ENCODE peak calls at places on chromosome X, in nine cellular contexts. U is transverse colon, T is K562, O is stomach, Z is prostate gland, V is sigmoid colon, G is HCT116, J is Panc1, R is esophagus muscularis mucosa. H is an unnamed sample. For H3K4me1, the result is how much of the 10 kb centered on the place peaks cover.

GRCh38 chrX:72269671-72270251 is 7.3 kb downstream of the RPS4X start:
- DNase-seq in U (no peak), T (peak), O (no peak), Z (no peak), V (no peak), G (no peak), J (no peak), R (no peak), H (no peak)

GRCh38 chrX:9745417-9746115 is 20.1 kb downstream of the GPR143 start:
- DNase-seq in U (no peak), T (peak), O (no peak), Z (no peak), V (no peak), G (no peak), J (no peak), R (no peak), H (no peak)

GRCh38 chrX:93875621-93876282 is 201.7 kb downstream of the FAM133A start:
- DNase-seq in U (no peak), T (no peak), O (peak), Z (no peak), V (no peak), G (no peak), J (no peak), R (no peak), H (no peak)

GRCh38 chrX:9311411-9312160 is 153.3 kb upstream of the TBL1X start:
- DNase-seq in U (no peak), T (no peak), O (no peak), Z (no peak), V (no peak), G (no peak), J (no peak), R (no peak), H (no peak)

GRCh38 chrX:46209037-46209436 is 336.2 kb downstream of the ZNF674 start:
- DNase-seq in U (no peak), T (no peak), O (no peak), Z (no peak), V (no peak), G (no peak), J (no peak), R (no peak), H (no peak)

GRCh38 chrX:69305333-69306062 is 140.2 kb upstream of the PJA1 start:
- DNase-seq in U (no peak), T (no peak), O (no peak), Z (no peak), V (no peak), G (no peak), J (no peak), R (no peak), H (no peak)

GRCh38 chrX:42943051-42943450 is 165.1 kb upstream of the PPP1R2C start:
- DNase-seq in U (no peak), T (no peak), O (no peak), Z (no peak), V (no peak), G (no peak), J (no peak), R (no peak), H (no peak)

GRCh38 chrX:130539721-130540321 is 138.0 kb downstream of the RBMX2 start:
- DNase-seq in U (peak), T (peak), O (peak), Z (peak), V (no peak), G (peak), J (peak), R (no peak), H (no peak)

GRCh38 chrX:21932277-21932996 is 8.1 kb upstream of the SMS start:
- DNase-seq in U (no peak), T (no peak), O (no peak), Z (no peak), V (no peak), G (no peak), J (peak), R (no peak), H (no peak)

GRCh38 chrX:148865237-148865636 is 364.8 kb downstream of the AFF2 start:
- DNase-seq in U (no peak), T (no peak), O (no peak), Z (no peak), V (no peak), G (no peak), J (no peak), R (no peak), H (no peak)

GRCh38 chrX:14351889-14352288 is 177.4 kb upstream of the GLRA2 start:
- DNase-seq in U (no peak), T (no peak), O (no peak), Z (no peak), V (no peak), G (no peak), J (no peak), R (no peak), H (no peak)

GRCh38 chrX:17214962-17215361 is 160.0 kb upstream of the NHS start:
- DNase-seq in U (no peak), T (no peak), O (no peak), Z (no peak), V (no peak), G (no peak), J (no peak), R (no peak), H (no peak)

GRCh38 chrX:148784137-148784536 is 283.7 kb downstream of the AFF2 start:
- DNase-seq in U (no peak), T (no peak), O (no peak), Z (no peak), V (no peak), G (no peak), J (no peak), R (no peak), H (no peak)

GRCh38 chrX:40581333-40581910 is 652 bp downstream of the ATP6AP2 start:
- DNase-seq in U (no peak), T (no peak), O (no peak), Z (no peak), V (no peak), G (no peak), J (no peak), R (no peak), H (no peak)

GRCh38 chrX:65587616-65588526 is 53.3 kb upstream of the LAS1L start:
- DNase-seq in U (peak), T (peak), O (peak), Z (peak), V (peak), G (no peak), J (no peak), R (peak), H (peak)

GRCh38 chrX:140983730-140984129 is 18.7 kb upstream of the SPANXB1 start:
- DNase-seq in U (no peak), T (no peak), O (no peak), Z (no peak), V (no peak), G (no peak), J (peak), R (no peak), H (no peak)

GRCh38 chrX:130166503-130166777 is 799 bp upstream of the AIFM1 start:
- DNase-seq in U (no peak), T (no peak), O (no peak), Z (no peak), V (no peak), G (no peak), J (no peak), R (no peak), H (no peak)

GRCh38 chrX:72123471-72124185 is 8.1 kb downstream of the RTL5 start:
- DNase-seq in U (no peak), T (no peak), O (no peak), Z (no peak), V (peak), G (no peak), J (no peak), R (no peak), H (peak)

GRCh38 chrX:103254171-103254824 is 657 bp downstream of the TCEAL8 start:
- DNase-seq in U (peak), T (peak), O (peak), Z (peak), V (peak), G (peak), J (no peak), R (no peak), H (no peak)

GRCh38 chrX:1581132-1581531 is 10.3 kb upstream of the AKAP17A start:
- DNase-seq in U (peak), T (peak), O (peak), Z (no peak), V (no peak), G (no peak), J (peak), R (peak), H (no peak)

GRCh38 chrX:112470551-112470950 is 209.2 kb downstream of the LHFPL1 start:
- DNase-seq in U (no peak), T (no peak), O (no peak), Z (no peak), V (no peak), G (no peak), J (no peak), R (no peak), H (no peak)

GRCh38 chrX:136227074-136227473 is 24.1 kb downstream of the MAP7D3 start:
- DNase-seq in U (no peak), T (no peak), O (no peak), Z (no peak), V (no peak), G (no peak), J (no peak), R (no peak), H (no peak)

GRCh38 chrX:116873678-116874077 is 410.9 kb upstream of the CT83 start:
- DNase-seq in U (no peak), T (no peak), O (no peak), Z (no peak), V (no peak), G (no peak), J (no peak), R (no peak), H (no peak)

GRCh38 chrX:25015486-25016360 is at the start of gene ARX:
- DNase-seq in U (peak), T (peak), O (no peak), Z (no peak), V (no peak), G (peak), J (no peak), R (no peak), H (no peak)

GRCh38 chrX:25018682-25019081 is 2.9 kb upstream of the ARX start:
- DNase-seq in U (no peak), T (no peak), O (no peak), Z (no peak), V (no peak), G (no peak), J (no peak), R (no peak), H (no peak)

GRCh38 chrX:25017667-25018247 is 2.0 kb upstream of the ARX start:
- DNase-seq in U (no peak), T (no peak), O (no peak), Z (no peak), V (no peak), G (no peak), J (no peak), R (no peak), H (no peak)

GRCh38 chrX:25016361-25016671 is 551 bp upstream of the ARX start:
- DNase-seq in U (no peak), T (no peak), O (no peak), Z (no peak), V (no peak), G (no peak), J (no peak), R (no peak), H (no peak)

DNA sequence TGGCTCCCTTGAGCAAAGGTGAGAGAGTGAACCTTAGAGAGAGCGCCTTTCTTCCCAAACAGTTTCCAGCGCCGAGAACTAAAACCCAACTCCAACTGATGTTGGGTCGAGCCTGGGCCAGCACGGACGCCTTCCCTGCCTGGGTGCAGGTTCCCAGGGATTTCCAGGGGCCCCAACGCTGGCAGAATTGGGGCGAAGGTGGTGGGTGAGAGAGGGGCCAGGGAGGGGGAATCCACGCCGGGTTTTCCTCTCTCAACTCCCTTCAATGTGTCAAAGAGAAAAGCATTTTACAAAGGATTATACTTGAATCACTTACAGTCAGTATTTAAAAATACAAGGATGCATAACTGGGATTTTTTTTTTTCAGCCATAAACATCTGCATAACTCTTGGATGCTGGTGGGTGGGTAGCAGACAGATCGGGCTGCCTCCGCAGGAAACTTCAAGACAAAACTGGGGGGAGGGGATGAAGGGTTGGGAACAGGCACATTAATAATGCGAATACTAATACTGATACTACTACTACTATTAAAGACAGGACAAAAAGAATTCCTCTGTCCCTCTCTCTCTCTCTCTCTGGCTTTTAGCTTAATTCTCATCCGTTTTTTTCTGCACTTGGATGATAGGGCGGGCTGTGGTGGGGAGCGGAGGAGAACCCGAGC is 1.3 kb upstream of the ARX start:
- DNase-seq in U (no peak), T (no peak), O (no peak), Z (no peak), V (no peak), G (no peak), J (no peak), R (no peak), H (no peak)
- H3K4me1 ChIP-seq in U (under half), T (under half), O (under half), Z (under half), V (under half), G (under half), J (under half), R (under half), H (under half)

DNA sequence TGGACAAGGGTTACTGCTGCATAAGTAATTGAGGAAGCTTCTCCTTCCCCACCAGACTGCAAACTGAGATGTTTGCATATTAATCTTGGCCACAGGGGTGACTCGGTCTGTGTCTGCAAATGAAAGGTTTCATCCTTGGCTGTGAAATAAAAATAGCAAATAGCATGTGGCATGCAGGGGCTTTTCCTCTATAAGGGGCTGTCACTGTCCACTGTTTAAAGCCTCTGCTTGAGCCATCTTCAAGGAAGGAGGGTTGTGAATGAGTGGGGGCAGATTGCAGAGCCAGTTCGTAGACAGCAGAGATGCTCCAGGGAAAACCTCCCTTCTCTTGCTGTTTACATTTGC is 33.3 kb downstream of the TMSB4X start:
- DNase-seq in U (no peak), T (no peak), O (no peak), Z (no peak), V (no peak), G (no peak), J (no peak), R (no peak), H (no peak)
- TF ChIP-seq POLR2AphosphoS5 in U (no peak), T (no peak), O (no peak), Z (no peak), V (no peak), G (no peak), J (no peak), R (no peak), H (no peak)

GRCh38 chrX:108134724-108135123 is 43.1 kb downstream of the ATG4A start:
- DNase-seq in U (no peak), T (peak), O (no peak), Z (no peak), V (no peak), G (no peak), J (no peak), R (no peak), H (no peak)
- TF ChIP-seq CTCF in U (no peak), T (peak), O (no peak), Z (no peak), V (no peak), G (no peak), J (peak), R (no peak), H (no peak)

DNA sequence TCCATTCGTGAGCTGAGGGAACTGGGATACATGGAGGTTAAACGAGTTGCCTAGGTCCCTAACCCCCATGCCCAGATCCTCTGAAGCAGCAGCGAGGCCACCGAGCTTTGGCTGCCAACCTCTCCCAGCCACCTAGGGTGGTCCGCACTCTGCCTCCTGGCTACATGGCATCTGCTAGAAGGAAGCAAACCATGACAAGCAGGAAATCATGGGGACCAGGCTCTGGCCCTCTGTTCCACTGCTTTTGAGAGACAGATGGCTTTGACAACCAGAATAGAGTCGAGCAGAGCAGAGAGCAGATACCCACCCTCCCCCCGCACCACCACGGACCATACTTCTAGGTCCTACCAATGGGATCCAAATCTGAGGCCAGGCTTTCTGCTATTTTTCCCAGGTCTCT is 37.5 kb upstream of the NKRF start:
- DNase-seq in U (no peak), T (no peak), O (no peak), Z (no peak), V (no peak), G (no peak), J (no peak), R (no peak), H (no peak)
- H3K4me1 ChIP-seq in U (under half), T (under half), O (under half), Z (under half), V (under half), G (under half), J (under half), R (under half), H (under half)